ENCODE peak calls at places on chromosomes 13 and 19, in ten cellular contexts. L is neuronal stem cell; T is NCI-H1694 treated with DMSO at 0.1 percent for 48 hours; H is stimulated activated CD4-positive, alpha-beta T cell treated with anti-CD3 and anti-CD28 coated beads, Interleukin-2, amount 100 ng/mL, for 48 hours; X is AG09309; S is hypothalamus; D is skeletal muscle cell; Y is lower leg skin; G is CD4-positive, alpha-beta memory T cell; Q is neural crest cell. B is an unnamed sample.
A peak's percentile ranks its signal among the peaks of the same experiment; 100 is the strongest.

GRCh38 chr13:38202730-38203129 is 146.9 kb upstream of the UFM1 start:
- DNase-seq in G (no peak), S (no peak), H (no peak), D (peak; percentile 35), T (no peak), Y (no peak), X (peak; percentile 17), Q (no peak), L (no peak), B (no peak)

GRCh38 chr19:3304871-3305423 is 61.4 kb upstream of the NFIC start:
- DNase-seq in D (no peak), Y (peak; percentile 64), L (peak; percentile 78), T (peak; percentile 43), Q (peak; percentile 88), H (peak; percentile 79), G (peak; percentile 76), S (peak; percentile 10), X (no peak), B (no peak)

GRCh38 chr19:808176-808741 is 11.0 kb downstream of the PTBP1 start:
- DNase-seq in X (no peak), S (no peak), L (no peak), D (no peak), H (no peak), T (no peak), G (no peak), Q (no peak), Y (no peak), B (no peak)

GRCh38 chr19:33266971-33267484 is 35.3 kb downstream of the CEBPA start:
- DNase-seq in L (no peak), D (no peak), T (no peak), X (no peak), Y (no peak), G (no peak), H (no peak), Q (no peak), S (no peak), B (no peak)

GRCh38 chr13:22696433-22696832 is 484.3 kb upstream of the SGCG start:
- DNase-seq in S (no peak), X (no peak), H (no peak), Q (no peak), D (no peak), G (no peak), L (no peak), Y (no peak), T (no peak), B (no peak)

GRCh38 chr19:15587663-15588062 is 27.4 kb upstream of the CYP4F8 start:
- DNase-seq in X (no peak), G (no peak), Y (peak; percentile 26), D (no peak), H (no peak), T (no peak), L (no peak), Q (no peak), S (no peak), B (peak; percentile 45)

GRCh38 chr19:41895745-41896580 is 13.0 kb downstream of the ARHGEF1 start:
- DNase-seq in G (no peak), S (no peak), H (no peak), L (no peak), Y (no peak), T (no peak), Q (no peak), D (no peak), X (no peak), B (no peak)

GRCh38 chr19:51749979-51750378 is 1.7 kb downstream of the FPR1 start:
- DNase-seq in S (no peak), Q (no peak), T (no peak), X (peak; percentile 61), L (no peak), D (no peak), G (no peak), H (no peak), Y (no peak), B (no peak)

GRCh38 chr19:16577531-16578052 is 5.4 kb upstream of the SLC35E1 start:
- DNase-seq in Q (no peak), S (no peak), H (no peak), X (no peak), L (no peak), D (no peak), T (no peak), Y (no peak), G (no peak), B (no peak)

GRCh38 chr19:51144482-51145045 is 2.5 kb downstream of the SIGLEC7 start:
- DNase-seq in T (no peak), D (no peak), Q (no peak), Y (no peak), G (no peak), H (no peak), L (no peak), X (no peak), S (no peak), B (no peak)

GRCh38 chr13:111177081-111177711 is 62.1 kb downstream of the ARHGEF7 start:
- DNase-seq in Y (peak; percentile 39), D (no peak), H (no peak), S (peak; percentile 56), Q (no peak), L (no peak), X (no peak), T (peak; percentile 61), G (peak; percentile 78), B (no peak)

GRCh38 chr19:35162471-35163326 is 8.2 kb downstream of the FXYD5 start:
- DNase-seq in Y (no peak), Q (no peak), G (no peak), X (no peak), S (no peak), H (no peak), T (no peak), D (no peak), L (no peak), B (peak; percentile 24)

GRCh38 chr13:60169239-60170031 is 5.7 kb upstream of the DIAPH3 start:
- DNase-seq in S (no peak), D (no peak), Q (no peak), H (no peak), Y (no peak), L (no peak), T (no peak), G (no peak), X (no peak), B (no peak)

GRCh38 chr13:97307882-97308624 is 85.9 kb downstream of the MBNL2 start:
- DNase-seq in D (no peak), Y (no peak), T (no peak), H (no peak), Q (no peak), G (no peak), S (peak; percentile 20), X (no peak), L (peak; percentile 50), B (no peak)

GRCh38 chr19:53580871-53581835 is 43.2 kb downstream of the ZNF331 start:
- DNase-seq in X (no peak), Q (no peak), T (no peak), D (no peak), H (no peak), Y (no peak), S (no peak), G (no peak), L (no peak), B (no peak)

GRCh38 chr13:23378009-23378632 is 55.4 kb downstream of the SACS start:
- DNase-seq in H (peak; percentile 49), T (no peak), G (peak; percentile 51), S (no peak), Y (peak; percentile 23), D (peak; percentile 96), Q (no peak), X (peak; percentile 99), L (no peak), B (no peak)

GRCh38 chr13:73064991-73065390 is 6.2 kb downstream of the KLF5 start:
- DNase-seq in Y (no peak), Q (no peak), G (no peak), S (no peak), L (no peak), D (no peak), T (no peak), X (no peak), H (no peak), B (no peak)

GRCh38 chr13:91406619-91407018 is 8.2 kb downstream of the GPC5 start:
- DNase-seq in H (peak; percentile 19), G (peak; percentile 19), S (no peak), L (peak; percentile 30), T (peak; percentile 24), X (no peak), D (no peak), Q (peak; percentile 16), Y (no peak), B (no peak)

GRCh38 chr13:51781246-51782022 is 22.5 kb downstream of the DHRS12 start:
- DNase-seq in S (no peak), L (no peak), T (no peak), X (no peak), H (no peak), G (no peak), D (no peak), Y (no peak), Q (no peak), B (no peak)

GRCh38 chr13:65336916-65337315 is 1893.2 kb downstream of the PCDH9 start:
- DNase-seq in T (no peak), D (peak; percentile 17), S (no peak), L (no peak), Y (no peak), Q (no peak), H (no peak), X (peak; percentile 14), G (no peak), B (no peak)

GRCh38 chr19:41323430-41324125 is 13.6 kb downstream of the CCDC97 start:
- DNase-seq in X (peak; percentile 93), T (peak; percentile 22), L (no peak), Q (no peak), S (no peak), H (no peak), Y (peak; percentile 75), D (peak; percentile 92), G (no peak), B (no peak)

GRCh38 chr19:14138576-14139265 is 2.3 kb upstream of the ASF1B start:
- DNase-seq in Q (no peak), Y (no peak), T (no peak), L (no peak), G (no peak), D (no peak), S (no peak), H (no peak), X (no peak), B (no peak)

GRCh38 chr13:81540777-81541176 is 1199.9 kb upstream of the SPRY2 start:
- DNase-seq in L (no peak), S (no peak), D (no peak), X (no peak), Q (no peak), T (no peak), Y (no peak), H (no peak), G (no peak), B (no peak)

GRCh38 chr19:12847159-12848139 is 9.1 kb downstream of the MAST1 start:
- DNase-seq in X (peak; percentile 17), L (peak; percentile 86), Q (peak; percentile 98), Y (peak; percentile 67), D (no peak), H (peak; percentile 94), S (peak; percentile 59), G (peak; percentile 73), T (peak; percentile 28), B (peak; percentile 89)

GRCh38 chr13:92727118-92727517 is 499.5 kb upstream of the GPC6 start:
- DNase-seq in G (no peak), X (no peak), S (no peak), H (no peak), D (no peak), Q (no peak), L (no peak), T (no peak), Y (no peak), B (no peak)

GRCh38 chr19:38228491-38229439 is 4.7 kb upstream of the DPF1 start:
- DNase-seq in T (peak; percentile 22), Q (peak; percentile 64), D (no peak), G (no peak), S (peak; percentile 41), H (no peak), X (no peak), L (no peak), Y (no peak), B (no peak)

GRCh38 chr19:36916991-36917390 is 859 bp downstream of the ZNF568 start:
- DNase-seq in G (no peak), S (no peak), T (no peak), Y (no peak), D (peak; percentile 5), L (peak; percentile 0), Q (no peak), H (no peak), X (no peak), B (no peak)

GRCh38 chr13:71880753-71881541 is 13.9 kb upstream of the DACH1 start:
- DNase-seq in S (no peak), H (no peak), G (no peak), Y (no peak), L (no peak), T (no peak), X (no peak), Q (no peak), D (no peak), B (no peak)